ENCODE peak calls at places on chromosome 11, in four cellular contexts. Z, Y, D and U are unnamed samples. For H3K9me3, the result is how much of the 10 kb centered on the place peaks cover.

GRCh38 chr11:102244681-102245409 is 72.4 kb upstream of the BIRC3 start:
- DNase-seq in Y (no peak), D (no peak), Z (no peak), U (peak)

GRCh38 chr11:73196576-73196975 is 21.5 kb upstream of the P2RY2 start:
- DNase-seq in Z (peak), Y (no peak), D (no peak), U (no peak)

GRCh38 chr11:80028998-80029397 is 588.2 kb upstream of the TENM4 start:
- DNase-seq in D (no peak), Y (no peak), Z (no peak), U (no peak)

GRCh38 chr11:23236846-23237550 is 376.7 kb upstream of the CCDC179 start:
- DNase-seq in Y (no peak), Z (no peak), D (no peak), U (peak)

GRCh38 chr11:58028687-58029411 is 1.9 kb upstream of the OR6Q1 start:
- DNase-seq in Y (no peak), Z (no peak), D (no peak), U (no peak)

GRCh38 chr11:73225851-73226250 is 7.8 kb downstream of the P2RY2 start:
- DNase-seq in Z (peak), D (no peak), Y (no peak), U (no peak)

GRCh38 chr11:10075141-10075540 is 218.9 kb downstream of the SBF2 start:
- DNase-seq in Z (no peak), Y (no peak), D (no peak), U (no peak)

GRCh38 chr11:9821008-9821752 is 157.3 kb downstream of the SWAP70 start:
- DNase-seq in D (no peak), Z (no peak), Y (no peak), U (peak)

GRCh38 chr11:130786987-130787688 is 129.1 kb downstream of the SNX19 start:
- DNase-seq in Z (no peak), D (no peak), Y (no peak), U (peak)

GRCh38 chr11:43578346-43579170 is 102.0 kb upstream of the HSD17B12 start:
- DNase-seq in D (no peak), Y (no peak), Z (no peak), U (peak)

GRCh38 chr11:57249384-57250319 is 12.6 kb upstream of the APLNR start:
- DNase-seq in Y (peak), D (peak), Z (peak), U (peak)

GRCh38 chr11:123217897-123218296 is 22.8 kb upstream of the CLMP start:
- DNase-seq in D (no peak), Z (no peak), Y (no peak), U (no peak)

GRCh38 chr11:44623716-44624491 is 58.4 kb downstream of the CD82 start:
- DNase-seq in D (peak), Z (peak), Y (no peak), U (no peak)

GRCh38 chr11:58647141-58647699 is 24.8 kb downstream of the CNTF start:
- DNase-seq in Y (no peak), Z (no peak), D (no peak), U (no peak)

GRCh38 chr11:93974759-93975158 is 46.4 kb upstream of the HEPHL1 start:
- DNase-seq in Y (no peak), Z (no peak), D (no peak), U (no peak)

GRCh38 chr11:132540586-132540985 is 991.7 kb downstream of the OPCML start:
- DNase-seq in Z (no peak), Y (no peak), D (no peak), U (no peak)

GRCh38 chr11:67732045-67732787 is 57.8 kb upstream of the ALDH3B2 start:
- DNase-seq in Z (no peak), Y (peak), D (no peak), U (no peak)

GRCh38 chr11:75582935-75583709 is 21.1 kb downstream of the SERPINH1 start:
- DNase-seq in D (peak), Z (peak), Y (peak), U (peak)

GRCh38 chr11:47216141-47216798 is 1.5 kb downstream of the DDB2 start:
- DNase-seq in Z (peak), Y (peak), D (no peak), U (peak)

GRCh38 chr11:116928102-116928777 is 90.8 kb upstream of the APOA1 start:
- DNase-seq in D (no peak), Y (no peak), Z (no peak), U (peak)

GRCh38 chr11:94851864-94852581 is 83.9 kb downstream of the AMOTL1 start:
- DNase-seq in Y (no peak), D (no peak), Z (no peak), U (no peak)

GRCh38 chr11:46603704-46604308 is 10.0 kb upstream of the AMBRA1 start:
- DNase-seq in Y (no peak), Z (no peak), D (no peak), U (no peak)

GRCh38 chr11:56751480-56751879 is 3.0 kb upstream of the OR9G4 start:
- DNase-seq in D (no peak), Y (no peak), Z (no peak), U (no peak)

GRCh38 chr11:96272542-96273306 is 70.3 kb downstream of the MAML2 start:
- DNase-seq in Z (no peak), Y (no peak), D (no peak), U (no peak)

GRCh38 chr11:130806746-130807145 is 109.5 kb downstream of the SNX19 start:
- DNase-seq in D (no peak), Y (no peak), Z (no peak), U (no peak)

GRCh38 chr11:60981515-60981914 is 10.0 kb downstream of the CD6 start:
- DNase-seq in Y (no peak), D (no peak), Z (no peak), U (no peak)

GRCh38 chr11:394034-394857 is at the start of gene PKP3:
- DNase-seq in D (no peak), Z (peak), Y (no peak), U (no peak)

GRCh38 chr11:43921561-43922294 is 20.7 kb upstream of the C11orf96 start:
- DNase-seq in Y (no peak), Z (no peak), D (no peak), U (no peak)

GRCh38 chr11:35919244-35919643 is 24.6 kb upstream of the LDLRAD3 start:
- DNase-seq in Y (peak), D (no peak), Z (no peak), U (peak)

GRCh38 chr11:9078113-9079041 is 13.0 kb downstream of the SCUBE2 start:
- DNase-seq in D (no peak), Y (no peak), Z (no peak), U (no peak)

GRCh38 chr11:17414317-17414737 is 25.9 kb upstream of the KCNJ11 start:
- DNase-seq in Z (peak), Y (no peak), D (peak), U (no peak)

GRCh38 chr11:8886332-8886731 is 24.7 kb upstream of the AKIP1 start:
- DNase-seq in D (no peak), Z (no peak), Y (no peak), U (peak)

DNA sequence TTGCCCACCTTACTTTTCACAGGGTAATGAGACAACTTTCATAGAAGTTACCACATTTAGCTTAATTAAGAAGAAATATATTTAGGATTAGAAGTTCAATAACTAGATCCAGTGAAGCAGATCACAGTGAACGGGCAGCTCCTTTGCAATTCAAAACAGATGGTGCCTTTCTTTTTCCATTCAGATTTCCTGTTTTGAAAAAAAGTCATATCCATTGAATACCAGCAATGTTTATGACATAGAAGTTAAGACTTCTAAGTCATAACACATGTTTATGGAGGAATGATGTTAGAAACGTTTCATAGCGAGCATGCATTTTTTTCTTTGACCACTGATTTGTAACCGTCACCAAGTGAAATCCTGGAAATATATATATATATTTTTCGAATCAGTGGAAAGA is 24.7 kb downstream of the LUZP2 start:
- DNase-seq in Z (no peak), D (no peak), Y (no peak), U (peak)
- H3K4me3 ChIP-seq in Z (no peak), D (no peak), Y (no peak), U (no peak)

GRCh38 chr11:32430586-32431357 is 4.6 kb downstream of the WT1 start:
- DNase-seq in D (peak), Y (no peak), Z (no peak), U (no peak)

GRCh38 chr11:32432565-32433248 is 2.6 kb downstream of the WT1 start:
- DNase-seq in Z (no peak), Y (no peak), D (no peak), U (no peak)

GRCh38 chr11:32429477-32429876 is 5.9 kb downstream of the WT1 start:
- DNase-seq in D (no peak), Z (no peak), Y (no peak), U (no peak)

GRCh38 chr11:32433249-32434115 is 1.9 kb downstream of the WT1 start:
- DNase-seq in Z (no peak), D (peak), Y (no peak), U (no peak)

DNA sequence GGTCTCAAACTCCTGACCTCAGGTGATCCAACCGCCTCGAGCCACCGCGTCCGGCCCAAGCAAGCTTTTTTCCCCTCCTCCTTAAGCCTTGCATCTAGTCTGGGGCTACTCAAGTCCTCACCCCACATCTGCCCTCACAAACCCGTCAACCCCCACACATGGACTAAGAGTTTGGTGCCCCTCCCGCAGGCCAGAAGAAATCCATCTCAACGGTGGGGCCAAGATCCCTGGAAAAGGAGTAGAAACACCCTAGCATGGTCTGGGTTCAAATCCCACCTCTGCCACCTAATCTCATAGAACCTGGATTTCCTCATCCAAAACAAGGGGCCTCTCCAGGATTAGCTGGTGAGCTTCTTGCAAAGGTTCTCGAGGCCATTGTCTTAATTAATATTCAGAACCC is 3.7 kb downstream of the WT1 start:
- DNase-seq in Y (no peak), Z (no peak), D (no peak), U (no peak)
- H3K9me3 ChIP-seq in Y (under half), Z (under half), D (under half), U (under half)

DNA sequence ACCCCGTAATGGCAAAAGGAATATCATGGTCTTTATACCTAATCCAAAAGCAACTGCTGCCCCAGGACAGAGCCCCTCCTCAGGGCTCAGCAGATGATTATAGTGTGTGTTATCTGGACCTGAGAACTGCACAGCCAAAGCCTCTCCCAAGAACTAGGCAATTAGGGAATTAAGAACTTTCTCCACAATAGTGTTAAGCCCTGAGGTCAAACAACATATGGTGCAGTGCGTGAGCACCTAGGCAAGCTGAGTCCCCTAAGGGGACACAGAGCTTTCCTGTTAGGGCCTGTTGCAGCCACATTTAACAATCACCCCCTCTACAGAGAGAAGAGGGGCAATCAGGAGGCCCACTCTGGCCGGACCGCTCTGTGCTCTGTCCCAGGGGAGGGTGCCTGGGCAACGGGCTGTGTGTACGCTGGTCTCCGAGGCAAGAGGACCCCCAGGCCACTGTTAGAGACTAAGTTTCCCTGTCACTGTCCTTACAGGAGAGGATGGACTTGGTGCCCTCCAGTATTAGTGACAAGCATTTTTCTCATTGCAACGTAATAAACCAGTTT is 1.4 kb upstream of the KCNJ5 start:
- DNase-seq in Y (peak), Z (no peak), D (no peak), U (no peak)
- H3K4me3 ChIP-seq in Y (no peak), Z (no peak), D (no peak), U (no peak)

DNA sequence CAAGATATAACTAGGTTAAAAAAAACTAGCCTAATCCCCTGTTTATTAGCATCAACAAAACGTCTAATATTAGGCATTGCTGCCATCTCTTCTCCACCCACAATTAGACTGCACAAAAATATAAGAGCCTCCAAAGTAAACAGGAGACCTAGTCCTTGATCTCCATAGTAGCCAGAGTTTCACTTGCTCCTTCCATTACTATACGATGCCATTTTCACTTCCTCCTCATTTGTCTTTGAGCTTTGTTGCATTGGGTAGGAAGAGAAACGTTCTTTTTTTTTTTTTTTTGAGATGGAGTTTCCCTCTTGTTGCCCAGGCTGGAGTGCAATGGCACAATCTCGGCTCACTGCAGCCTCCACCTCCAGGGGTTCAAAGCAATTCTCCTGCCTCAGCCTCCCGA is 42.3 kb upstream of the RDX start:
- DNase-seq in Z (no peak), D (no peak), Y (no peak), U (no peak)
- H3K9me3 ChIP-seq in Z (under half), D (under half), Y (under half), U (under half)

GRCh38 chr11:65538232-65538914 is 13.5 kb downstream of the SCYL1 start:
- DNase-seq in Z (no peak), Y (no peak), D (peak), U (no peak)
- H3K4me3 ChIP-seq in Z (no peak), Y (no peak), D (no peak), U (no peak)

GRCh38 chr11:70876685-70877084 is 375.7 kb downstream of the SHANK2 start:
- DNase-seq in Z (no peak), D (no peak), Y (no peak), U (no peak)

GRCh38 chr11:70872299-70872698 is 380.1 kb downstream of the SHANK2 start:
- DNase-seq in Z (no peak), D (no peak), Y (no peak), U (no peak)

GRCh38 chr11:70872950-70873735 is 379.2 kb downstream of the SHANK2 start:
- DNase-seq in Z (no peak), D (no peak), Y (no peak), U (no peak)

GRCh38 chr11:70871881-70872280 is 380.5 kb downstream of the SHANK2 start:
- DNase-seq in Y (no peak), Z (no peak), D (no peak), U (no peak)

DNA sequence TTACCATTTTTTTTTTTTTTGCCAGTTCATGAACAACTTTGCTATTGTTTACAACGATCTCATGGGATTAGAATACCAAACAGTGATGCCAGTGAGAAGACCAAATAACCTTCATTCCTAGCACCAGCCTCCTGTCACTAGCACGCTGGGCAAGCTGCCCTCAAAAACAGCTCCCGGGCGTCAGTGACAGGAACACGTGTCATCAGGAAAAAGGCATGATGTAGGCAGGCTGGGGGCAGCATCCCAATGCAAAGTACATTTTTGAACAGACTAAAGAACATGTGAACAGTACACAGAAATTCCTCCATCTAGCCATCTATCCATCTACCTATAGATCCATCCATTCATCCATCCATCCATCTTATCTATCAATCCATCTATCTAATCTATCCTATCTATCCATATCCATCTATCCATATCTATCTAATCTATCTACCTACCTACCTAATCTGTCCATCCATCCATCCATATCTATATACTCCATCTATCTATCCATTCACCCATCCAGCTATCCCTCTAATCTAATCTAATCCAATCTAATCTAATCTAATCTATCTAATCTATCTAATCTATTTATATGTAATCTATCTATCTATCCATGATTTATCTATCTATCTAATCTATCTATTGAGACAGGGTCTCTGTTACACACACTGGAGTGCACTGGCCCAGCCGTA is 378.5 kb downstream of the SHANK2 start:
- DNase-seq in Z (no peak), D (no peak), Y (no peak), U (no peak)
- H3K9me3 ChIP-seq in Z (under half), D (under half), Y (under half), U (under half)